ENCODE peak calls at places on chromosome 10, in five cellular contexts. C is neuronal stem cell, E is H9, W is H1, X is mesenchymal stem cell. J is an unnamed sample.

GRCh38 chr10:12972146-12972545 is 29.4 kb downstream of the CCDC3 start:
- DNase-seq in X (no peak), W (no peak), E (no peak), C (no peak), J (no peak)

GRCh38 chr10:114881462-114881861 is 56.5 kb upstream of the TRUB1 start:
- DNase-seq in E (no peak), X (peak), W (no peak), C (no peak), J (no peak)

GRCh38 chr10:21526952-21527633 is 1.6 kb upstream of the SKIDA1 start:
- DNase-seq in E (peak), W (no peak), C (no peak), X (peak), J (peak)

GRCh38 chr10:30581779-30582380 is 47.7 kb downstream of the LYZL2 start:
- DNase-seq in X (peak), W (no peak), E (peak), C (peak), J (peak)

GRCh38 chr10:95208702-95209391 is 14.8 kb downstream of the ACSM6 start:
- DNase-seq in W (no peak), C (no peak), X (peak), E (peak), J (no peak)

GRCh38 chr10:132889556-132889955 is 52.8 kb downstream of the CFAP46 start:
- DNase-seq in W (no peak), X (no peak), E (no peak), C (no peak), J (no peak)

GRCh38 chr10:44832595-44833390 is 78.3 kb upstream of the TMEM72 start:
- DNase-seq in W (no peak), X (no peak), C (no peak), E (no peak), J (no peak)

GRCh38 chr10:124453965-124454610 is 4.3 kb upstream of the NKX1-2 start:
- DNase-seq in X (no peak), E (peak), C (no peak), W (no peak), J (no peak)

GRCh38 chr10:78634835-78635234 is 433.9 kb upstream of the ZMIZ1 start:
- DNase-seq in X (peak), W (no peak), E (no peak), C (no peak), J (peak)

GRCh38 chr10:99346247-99346646 is 17.1 kb downstream of the CNNM1 start:
- DNase-seq in X (peak), E (no peak), W (no peak), C (no peak), J (peak)

GRCh38 chr10:34491666-34492065 is 323.4 kb downstream of the PARD3 start:
- DNase-seq in W (no peak), C (no peak), E (no peak), X (peak), J (no peak)

GRCh38 chr10:81865581-81865980 is 9.4 kb upstream of the NRG3 start:
- DNase-seq in W (no peak), E (no peak), X (peak), C (no peak), J (no peak)

GRCh38 chr10:119759832-119760231 is 34.0 kb downstream of the INPP5F start:
- DNase-seq in W (no peak), E (no peak), X (peak), C (no peak), J (peak)

GRCh38 chr10:75403144-75404022 is 1.8 kb upstream of the ZNF503 start:
- DNase-seq in E (peak), W (no peak), C (peak), X (peak), J (no peak)

GRCh38 chr10:46536171-46536570 is 20.3 kb downstream of the GPRIN2 start:
- DNase-seq in W (no peak), C (no peak), E (no peak), X (no peak), J (no peak)

GRCh38 chr10:112382539-112383235 is 8.8 kb downstream of the ACSL5 start:
- DNase-seq in X (no peak), E (no peak), W (no peak), C (no peak), J (no peak)

GRCh38 chr10:89062861-89063260 is 72.3 kb downstream of the FAS start:
- DNase-seq in X (no peak), W (no peak), E (no peak), C (no peak), J (no peak)

GRCh38 chr10:83932245-83932644 is 207.1 kb upstream of the GHITM start:
- DNase-seq in C (no peak), E (no peak), X (no peak), W (no peak), J (no peak)

GRCh38 chr10:5622586-5622985 is 43.8 kb downstream of the ASB13 start:
- DNase-seq in X (no peak), E (no peak), C (no peak), W (no peak), J (peak)

GRCh38 chr10:89352802-89353201 is 25.0 kb downstream of the IFIT3 start:
- DNase-seq in C (no peak), W (no peak), X (peak), E (no peak), J (no peak)

GRCh38 chr10:112071596-112072133 is 111.9 kb downstream of the GPAM start:
- DNase-seq in W (no peak), X (no peak), C (no peak), E (no peak), J (no peak)

GRCh38 chr10:96017227-96017687 is 26.1 kb upstream of the CCNJ start:
- DNase-seq in W (no peak), X (peak), C (peak), E (peak), J (peak)

GRCh38 chr10:48885376-48885775 is 54.3 kb downstream of the LRRC18 start:
- DNase-seq in E (no peak), C (no peak), X (no peak), W (no peak), J (no peak)

GRCh38 chr10:129912161-129912917 is 51.7 kb downstream of the EBF3 start:
- DNase-seq in C (no peak), W (no peak), E (no peak), X (no peak), J (peak)

GRCh38 chr10:56003555-56003954 is 357.5 kb downstream of the ZWINT start:
- DNase-seq in E (no peak), X (no peak), C (no peak), W (no peak), J (no peak)

GRCh38 chr10:51685768-51686167 is 13.6 kb downstream of the CSTF2T start:
- DNase-seq in E (no peak), W (no peak), X (peak), C (no peak), J (no peak)

DNA sequence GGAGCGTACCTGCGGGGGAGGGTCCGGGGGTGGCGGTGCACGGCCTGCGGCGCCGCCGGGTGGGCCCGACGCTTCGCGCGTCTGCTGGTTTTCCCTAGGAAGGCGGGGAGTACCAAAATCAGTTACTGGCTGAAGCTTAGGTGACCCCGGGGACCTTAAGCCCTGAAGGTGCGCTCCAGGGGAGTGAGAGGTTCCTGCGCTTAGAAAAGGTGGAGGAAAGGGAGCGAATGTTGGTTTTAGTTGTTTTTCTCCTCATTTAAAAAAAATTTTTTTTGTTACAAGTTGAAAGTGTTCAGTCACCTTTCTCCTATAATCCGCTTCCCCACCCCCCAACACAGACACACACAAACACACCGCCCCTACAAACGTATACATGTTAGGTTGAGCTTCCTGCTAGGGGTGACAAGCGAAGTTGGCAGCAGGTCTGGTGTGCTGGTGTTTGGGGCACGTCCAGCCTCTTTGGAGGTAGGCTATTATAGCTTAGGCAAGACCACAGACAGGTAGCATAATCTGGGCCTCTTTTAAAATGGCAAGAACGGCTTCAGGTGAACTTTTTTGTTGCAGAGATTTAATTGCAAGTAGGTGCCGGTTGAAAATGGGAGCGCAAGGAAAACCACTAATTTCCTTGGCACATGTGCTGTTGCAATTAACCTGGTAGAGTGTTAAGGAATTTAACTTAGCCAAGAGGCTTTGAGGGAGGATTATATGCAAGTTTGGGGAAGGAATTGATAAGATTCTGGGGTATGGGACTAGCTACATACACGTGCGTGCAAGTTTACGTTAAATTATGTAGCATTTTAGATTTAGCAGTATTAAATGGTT is 945 bp downstream of the ADD3 start:
- DNase-seq in W (no peak), E (peak), X (no peak), C (peak), J (no peak)
- H3K14ac ChIP-seq in W (no peak), E (peak), X (peak), C (peak), J (peak)

GRCh38 chr10:60747817-60748469 is 30.3 kb upstream of the CDK1 start:
- DNase-seq in E (no peak), X (no peak), C (no peak), W (no peak), J (no peak)
- H2BK15ac ChIP-seq in E (no peak), X (no peak), C (no peak), W (no peak), J (no peak)

DNA sequence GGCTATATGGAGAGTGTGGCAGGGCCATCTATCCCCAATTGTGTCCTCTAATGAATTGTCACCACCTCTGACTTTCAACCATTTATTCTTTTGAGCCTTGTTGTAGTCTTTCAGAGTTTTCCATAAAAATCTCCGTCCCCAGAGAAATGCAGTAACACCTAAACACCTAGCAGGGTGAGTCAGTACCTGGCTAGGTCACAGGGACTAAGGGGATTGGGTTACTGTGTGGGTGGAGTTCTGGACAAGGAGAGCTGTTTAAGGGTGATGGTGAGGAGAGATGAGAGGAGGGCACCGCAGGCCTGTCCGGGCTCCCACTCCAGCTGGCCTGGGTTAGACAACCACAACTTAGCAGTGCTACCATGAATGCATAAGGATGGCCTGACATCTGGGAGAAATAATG is 186.2 kb upstream of the LYZL1 start:
- DNase-seq in X (no peak), W (no peak), E (no peak), C (no peak), J (no peak)
- H3K14ac ChIP-seq in X (no peak), W (no peak), E (no peak), C (no peak), J (no peak)

GRCh38 chr10:3173173-3173878 is 744 bp upstream of the PITRM1 start:
- DNase-seq in X (no peak), C (no peak), W (peak), E (peak), J (no peak)
- H2BK15ac ChIP-seq in X (peak), C (no peak), W (peak), E (no peak), J (no peak)

GRCh38 chr10:93471110-93471651 is 11.0 kb downstream of the MYOF start:
- DNase-seq in X (peak), C (no peak), E (no peak), W (no peak), J (peak)
- H3K14ac ChIP-seq in X (no peak), C (no peak), E (no peak), W (no peak), J (peak)